ENCODE peak calls at places on chromosomes 12 and 14, in five cellular contexts. S is progenitor cell of endocrine pancreas, R is upper lobe of right lung, A is dorsolateral prefrontal cortex, T is IMR-90. F is an unnamed sample.

GRCh38 chr12:120887253-120888043 is 16.7 kb downstream of the SPPL3 start:
- DNase-seq in S (no peak), R (no peak), A (no peak), T (no peak), F (no peak)

GRCh38 chr14:104461676-104462443 is 117.7 kb upstream of the C14orf180 start:
- DNase-seq in S (no peak), R (no peak), A (no peak), T (no peak), F (no peak)

GRCh38 chr12:5166976-5167375 is 123.3 kb downstream of the KCNA5 start:
- DNase-seq in S (no peak), R (no peak), A (no peak), T (peak), F (no peak)

GRCh38 chr12:113088971-113089756 is 32.6 kb downstream of the DTX1 start:
- DNase-seq in S (no peak), R (no peak), A (no peak), T (no peak), F (no peak)

GRCh38 chr12:124026755-124027745 is 54.0 kb downstream of the ZNF664 start:
- DNase-seq in S (no peak), R (no peak), A (peak), T (peak), F (no peak)

GRCh38 chr14:75170797-75171196 is 5.6 kb downstream of the TMED10 start:
- DNase-seq in S (no peak), R (no peak), A (no peak), T (no peak), F (no peak)

GRCh38 chr12:41959271-41959670 is 185.4 kb downstream of the GXYLT1 start:
- DNase-seq in S (no peak), R (no peak), A (no peak), T (no peak), F (no peak)

GRCh38 chr14:102418169-102418852 is 55.6 kb downstream of the TECPR2 start:
- DNase-seq in S (no peak), R (peak), A (no peak), T (no peak), F (no peak)

GRCh38 chr12:30595742-30596141 is 99.9 kb downstream of the IPO8 start:
- DNase-seq in S (no peak), R (no peak), A (no peak), T (no peak), F (no peak)

GRCh38 chr12:89350260-89350659 is 2.0 kb downstream of the DUSP6 start:
- DNase-seq in S (no peak), R (no peak), A (no peak), T (no peak), F (no peak)

DNA sequence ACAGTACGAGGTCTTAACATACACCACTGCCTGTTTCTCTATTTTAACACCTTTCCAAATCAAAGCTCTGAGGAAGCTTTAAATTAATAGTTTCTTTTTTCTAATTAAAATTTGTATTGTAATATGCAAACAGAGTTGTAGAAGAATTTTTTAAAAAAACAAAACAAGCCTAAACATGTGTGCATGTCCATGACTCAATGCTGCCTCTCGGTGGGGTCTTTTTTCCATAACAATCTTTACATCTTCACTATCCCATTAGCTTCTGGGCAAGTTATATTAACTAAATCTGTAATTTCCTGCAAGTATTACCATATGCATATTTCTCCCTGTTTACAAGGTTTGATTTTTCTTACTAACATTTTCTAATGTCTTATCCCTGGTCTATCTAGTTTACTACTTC is 143.9 kb upstream of the NAV3 start:
- DNase-seq in S (no peak), R (no peak), A (no peak), T (peak), F (no peak)
- TF ChIP-seq CTCF in S (peak), R (no peak), A (no peak), T (peak), F (no peak)

GRCh38 chr12:14937689-14938088 is 648 bp downstream of the ERP27 start:
- DNase-seq in S (no peak), R (no peak), A (no peak), T (no peak), F (no peak)
- TF ChIP-seq CTCF in S (peak), R (no peak), A (no peak), T (peak), F (peak)

GRCh38 chr14:39368261-39368959 is 63.8 kb downstream of the FBXO33 start:
- DNase-seq in S (peak), R (no peak), A (peak), T (peak), F (peak)
- TF ChIP-seq CTCF in S (peak), R (peak), A (peak), T (peak), F (peak)

DNA sequence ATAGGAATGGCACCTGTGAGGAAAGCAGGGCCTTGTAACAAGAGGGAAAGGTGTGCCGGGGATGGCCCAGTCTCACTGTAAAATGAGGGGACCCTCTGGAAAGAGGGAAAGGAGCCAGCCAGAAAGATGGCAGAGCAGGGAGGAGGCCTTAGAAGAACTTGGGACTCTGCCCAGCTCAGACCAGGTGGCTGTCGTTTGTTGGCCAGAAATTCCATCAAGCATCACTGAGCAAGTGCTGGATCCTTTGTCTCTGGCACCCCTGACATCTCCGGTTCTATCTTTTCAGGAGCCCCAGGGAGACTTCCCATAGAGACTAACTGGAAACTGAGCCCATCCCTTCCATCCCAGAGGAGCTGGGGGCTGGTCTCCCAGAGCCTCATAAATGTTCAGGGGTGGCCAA is 43.3 kb downstream of the DEGS2 start:
- DNase-seq in S (no peak), R (peak), A (no peak), T (no peak), F (no peak)
- TF ChIP-seq CTCF in S (no peak), R (no peak), A (no peak), T (no peak), F (no peak)

GRCh38 chr14:65164068-65164824 is 61.9 kb upstream of the MAX start:
- DNase-seq in S (no peak), R (no peak), A (no peak), T (peak), F (no peak)
- TF ChIP-seq CTCF in S (peak), R (peak), A (peak), T (peak), F (peak)

F was measured in Caco-2.